ENCODE peak calls at places on chromosomes 6 and 20, in eight cellular contexts. One of them, this sample, is unnamed.

GRCh38 chr6:112365952-112366351 is 18.8 kb downstream of the RFPL4B start:
- DNase-seq in effector CD4-positive, alpha-beta T cell: no peak
- DNase-seq in Ammon's horn: no peak
- DNase-seq in NCI-H510A: no peak
- DNase-seq in ovary: no peak
- DNase-seq in activated naive CD4-positive, alpha-beta T cell: no peak
- DNase-seq in bronchial epithelial cell: no peak
- DNase-seq in dermis blood vessel endothelial cell: no peak
- DNase-seq in this sample: no peak

GRCh38 chr6:161228911-161229591 is 44.8 kb downstream of the AGPAT4 start:
- DNase-seq in effector CD4-positive, alpha-beta T cell: no peak
- DNase-seq in Ammon's horn: peak; percentile 71
- DNase-seq in NCI-H510A: no peak
- DNase-seq in ovary: no peak
- DNase-seq in activated naive CD4-positive, alpha-beta T cell: no peak
- DNase-seq in bronchial epithelial cell: peak; percentile 85
- DNase-seq in dermis blood vessel endothelial cell: peak; percentile 87
- DNase-seq in this sample: peak; percentile 31

GRCh38 chr6:753486-753885 is 60.5 kb upstream of the EXOC2 start:
- DNase-seq in effector CD4-positive, alpha-beta T cell: no peak
- DNase-seq in Ammon's horn: no peak
- DNase-seq in NCI-H510A: no peak
- DNase-seq in ovary: no peak
- DNase-seq in activated naive CD4-positive, alpha-beta T cell: no peak
- DNase-seq in bronchial epithelial cell: no peak
- DNase-seq in dermis blood vessel endothelial cell: no peak
- DNase-seq in this sample: no peak

GRCh38 chr6:47072667-47073066 is 30.5 kb upstream of the ADGRF1 start:
- DNase-seq in effector CD4-positive, alpha-beta T cell: no peak
- DNase-seq in Ammon's horn: no peak
- DNase-seq in NCI-H510A: no peak
- DNase-seq in ovary: no peak
- DNase-seq in activated naive CD4-positive, alpha-beta T cell: no peak
- DNase-seq in bronchial epithelial cell: no peak
- DNase-seq in dermis blood vessel endothelial cell: no peak
- DNase-seq in this sample: no peak

GRCh38 chr20:14264869-14265268 is 72.5 kb downstream of the FLRT3 start:
- DNase-seq in effector CD4-positive, alpha-beta T cell: no peak
- DNase-seq in Ammon's horn: no peak
- DNase-seq in NCI-H510A: no peak
- DNase-seq in ovary: no peak
- DNase-seq in activated naive CD4-positive, alpha-beta T cell: no peak
- DNase-seq in bronchial epithelial cell: peak; percentile 39
- DNase-seq in dermis blood vessel endothelial cell: no peak
- DNase-seq in this sample: no peak

GRCh38 chr6:135521431-135521830 is 23.9 kb upstream of the AHI1 start:
- DNase-seq in effector CD4-positive, alpha-beta T cell: no peak
- DNase-seq in Ammon's horn: no peak
- DNase-seq in NCI-H510A: no peak
- DNase-seq in ovary: no peak
- DNase-seq in activated naive CD4-positive, alpha-beta T cell: no peak
- DNase-seq in bronchial epithelial cell: no peak
- DNase-seq in dermis blood vessel endothelial cell: no peak
- DNase-seq in this sample: no peak

GRCh38 chr6:26195376-26195923 is 108.2 kb downstream of the HFE start:
- DNase-seq in effector CD4-positive, alpha-beta T cell: peak; percentile 88
- DNase-seq in Ammon's horn: peak; percentile 97
- DNase-seq in NCI-H510A: peak; percentile 72
- DNase-seq in ovary: peak; percentile 81
- DNase-seq in activated naive CD4-positive, alpha-beta T cell: peak; percentile 23
- DNase-seq in bronchial epithelial cell: peak; percentile 92
- DNase-seq in dermis blood vessel endothelial cell: peak; percentile 97
- DNase-seq in this sample: peak; percentile 67

GRCh38 chr6:169213814-169214520 is 39.7 kb downstream of the THBS2 start:
- DNase-seq in effector CD4-positive, alpha-beta T cell: no peak
- DNase-seq in Ammon's horn: no peak
- DNase-seq in NCI-H510A: no peak
- DNase-seq in ovary: peak; percentile 65
- DNase-seq in activated naive CD4-positive, alpha-beta T cell: no peak
- DNase-seq in bronchial epithelial cell: no peak
- DNase-seq in dermis blood vessel endothelial cell: no peak
- DNase-seq in this sample: no peak

GRCh38 chr6:107106165-107106564 is 9.2 kb downstream of the BEND3 start:
- DNase-seq in effector CD4-positive, alpha-beta T cell: no peak
- DNase-seq in Ammon's horn: no peak
- DNase-seq in NCI-H510A: no peak
- DNase-seq in ovary: no peak
- DNase-seq in activated naive CD4-positive, alpha-beta T cell: no peak
- DNase-seq in bronchial epithelial cell: no peak
- DNase-seq in dermis blood vessel endothelial cell: peak; percentile 6
- DNase-seq in this sample: no peak

GRCh38 chr6:20572940-20573339 is 38.7 kb downstream of the CDKAL1 start:
- DNase-seq in effector CD4-positive, alpha-beta T cell: no peak
- DNase-seq in Ammon's horn: no peak
- DNase-seq in NCI-H510A: no peak
- DNase-seq in ovary: no peak
- DNase-seq in activated naive CD4-positive, alpha-beta T cell: no peak
- DNase-seq in bronchial epithelial cell: peak; percentile 68
- DNase-seq in dermis blood vessel endothelial cell: peak; percentile 70
- DNase-seq in this sample: no peak

GRCh38 chr20:47063808-47064207 is 169.2 kb downstream of the EYA2 start:
- DNase-seq in effector CD4-positive, alpha-beta T cell: no peak
- DNase-seq in Ammon's horn: no peak
- DNase-seq in NCI-H510A: no peak
- DNase-seq in ovary: no peak
- DNase-seq in activated naive CD4-positive, alpha-beta T cell: no peak
- DNase-seq in bronchial epithelial cell: no peak
- DNase-seq in dermis blood vessel endothelial cell: no peak
- DNase-seq in this sample: no peak

This sample was measured in GM10248.